ENCODE peak calls at places on chromosome 18, in ten cellular contexts. One of them, this sample, is unnamed.

GRCh38 chr18:63253428-63254372 is 65.9 kb downstream of the BCL2 start:
- DNase-seq in activated CD8-positive, alpha-beta memory T cell treated with anti-CD3 and anti-CD28 coated beads, Interleukin-2, amount 50 U/mL, for 48 hours: no peak
- DNase-seq in endothelial cell: no peak
- DNase-seq in iris pigment epithelial cell: peak
- DNase-seq in uterus: no peak
- DNase-seq in Ammon's horn: no peak
- DNase-seq in activated B cell treated with CpG ODN at 0.5 μM for 24 hours: no peak
- DNase-seq in stimulated activated CD8-positive, alpha-beta memory T cell treated with anti-CD3 and anti-CD28 coated beads, Interleukin-12 subunit alpha, Interleukin-12 subunit beta, amount 100 ng/mL, for 4 hours: no peak
- DNase-seq in GM03348: peak
- DNase-seq in KBM-7: peak
- DNase-seq in this sample: peak

GRCh38 chr18:79877163-79878091 is 74.0 kb downstream of the SLC66A2 start:
- DNase-seq in activated CD8-positive, alpha-beta memory T cell treated with anti-CD3 and anti-CD28 coated beads, Interleukin-2, amount 50 U/mL, for 48 hours: no peak
- DNase-seq in endothelial cell: no peak
- DNase-seq in iris pigment epithelial cell: no peak
- DNase-seq in uterus: no peak
- DNase-seq in Ammon's horn: no peak
- DNase-seq in activated B cell treated with CpG ODN at 0.5 μM for 24 hours: no peak
- DNase-seq in stimulated activated CD8-positive, alpha-beta memory T cell treated with anti-CD3 and anti-CD28 coated beads, Interleukin-12 subunit alpha, Interleukin-12 subunit beta, amount 100 ng/mL, for 4 hours: no peak
- DNase-seq in GM03348: no peak
- DNase-seq in KBM-7: no peak
- DNase-seq in this sample: no peak

GRCh38 chr18:23270999-23271680 is 135.9 kb downstream of the CABLES1 start:
- DNase-seq in activated CD8-positive, alpha-beta memory T cell treated with anti-CD3 and anti-CD28 coated beads, Interleukin-2, amount 50 U/mL, for 48 hours: no peak
- DNase-seq in endothelial cell: no peak
- DNase-seq in iris pigment epithelial cell: peak
- DNase-seq in uterus: no peak
- DNase-seq in Ammon's horn: no peak
- DNase-seq in activated B cell treated with CpG ODN at 0.5 μM for 24 hours: no peak
- DNase-seq in stimulated activated CD8-positive, alpha-beta memory T cell treated with anti-CD3 and anti-CD28 coated beads, Interleukin-12 subunit alpha, Interleukin-12 subunit beta, amount 100 ng/mL, for 4 hours: no peak
- DNase-seq in GM03348: peak
- DNase-seq in KBM-7: no peak
- DNase-seq in this sample: no peak

GRCh38 chr18:59005266-59005665 is 134.4 kb upstream of the SEC11C start:
- DNase-seq in activated CD8-positive, alpha-beta memory T cell treated with anti-CD3 and anti-CD28 coated beads, Interleukin-2, amount 50 U/mL, for 48 hours: no peak
- DNase-seq in endothelial cell: peak
- DNase-seq in iris pigment epithelial cell: peak
- DNase-seq in uterus: peak
- DNase-seq in Ammon's horn: no peak
- DNase-seq in activated B cell treated with CpG ODN at 0.5 μM for 24 hours: no peak
- DNase-seq in stimulated activated CD8-positive, alpha-beta memory T cell treated with anti-CD3 and anti-CD28 coated beads, Interleukin-12 subunit alpha, Interleukin-12 subunit beta, amount 100 ng/mL, for 4 hours: no peak
- DNase-seq in GM03348: peak
- DNase-seq in KBM-7: no peak
- DNase-seq in this sample: peak

GRCh38 chr18:6750411-6750810 is 20.9 kb downstream of the ARHGAP28 start:
- DNase-seq in activated CD8-positive, alpha-beta memory T cell treated with anti-CD3 and anti-CD28 coated beads, Interleukin-2, amount 50 U/mL, for 48 hours: no peak
- DNase-seq in endothelial cell: no peak
- DNase-seq in iris pigment epithelial cell: no peak
- DNase-seq in uterus: no peak
- DNase-seq in Ammon's horn: no peak
- DNase-seq in activated B cell treated with CpG ODN at 0.5 μM for 24 hours: no peak
- DNase-seq in stimulated activated CD8-positive, alpha-beta memory T cell treated with anti-CD3 and anti-CD28 coated beads, Interleukin-12 subunit alpha, Interleukin-12 subunit beta, amount 100 ng/mL, for 4 hours: no peak
- DNase-seq in GM03348: no peak
- DNase-seq in KBM-7: no peak
- DNase-seq in this sample: no peak

GRCh38 chr18:25349926-25350560 is 1.9 kb downstream of the ZNF521 start:
- DNase-seq in activated CD8-positive, alpha-beta memory T cell treated with anti-CD3 and anti-CD28 coated beads, Interleukin-2, amount 50 U/mL, for 48 hours: no peak
- DNase-seq in endothelial cell: peak
- DNase-seq in iris pigment epithelial cell: peak
- DNase-seq in uterus: peak
- DNase-seq in Ammon's horn: no peak
- DNase-seq in activated B cell treated with CpG ODN at 0.5 μM for 24 hours: no peak
- DNase-seq in stimulated activated CD8-positive, alpha-beta memory T cell treated with anti-CD3 and anti-CD28 coated beads, Interleukin-12 subunit alpha, Interleukin-12 subunit beta, amount 100 ng/mL, for 4 hours: no peak
- DNase-seq in GM03348: peak
- DNase-seq in KBM-7: peak
- DNase-seq in this sample: no peak

GRCh38 chr18:46310675-46311345 is 206.6 kb downstream of the HAUS1 start:
- DNase-seq in activated CD8-positive, alpha-beta memory T cell treated with anti-CD3 and anti-CD28 coated beads, Interleukin-2, amount 50 U/mL, for 48 hours: no peak
- DNase-seq in endothelial cell: no peak
- DNase-seq in iris pigment epithelial cell: no peak
- DNase-seq in uterus: no peak
- DNase-seq in Ammon's horn: no peak
- DNase-seq in activated B cell treated with CpG ODN at 0.5 μM for 24 hours: no peak
- DNase-seq in stimulated activated CD8-positive, alpha-beta memory T cell treated with anti-CD3 and anti-CD28 coated beads, Interleukin-12 subunit alpha, Interleukin-12 subunit beta, amount 100 ng/mL, for 4 hours: no peak
- DNase-seq in GM03348: no peak
- DNase-seq in KBM-7: no peak
- DNase-seq in this sample: no peak

GRCh38 chr18:11587432-11587831 is 22.0 kb upstream of the SLC35G4 start:
- DNase-seq in activated CD8-positive, alpha-beta memory T cell treated with anti-CD3 and anti-CD28 coated beads, Interleukin-2, amount 50 U/mL, for 48 hours: no peak
- DNase-seq in endothelial cell: no peak
- DNase-seq in iris pigment epithelial cell: no peak
- DNase-seq in uterus: no peak
- DNase-seq in Ammon's horn: no peak
- DNase-seq in activated B cell treated with CpG ODN at 0.5 μM for 24 hours: no peak
- DNase-seq in stimulated activated CD8-positive, alpha-beta memory T cell treated with anti-CD3 and anti-CD28 coated beads, Interleukin-12 subunit alpha, Interleukin-12 subunit beta, amount 100 ng/mL, for 4 hours: no peak
- DNase-seq in GM03348: no peak
- DNase-seq in KBM-7: no peak
- DNase-seq in this sample: no peak

GRCh38 chr18:54806526-54806925 is 21.8 kb upstream of the RAB27B start:
- DNase-seq in activated CD8-positive, alpha-beta memory T cell treated with anti-CD3 and anti-CD28 coated beads, Interleukin-2, amount 50 U/mL, for 48 hours: no peak
- DNase-seq in endothelial cell: no peak
- DNase-seq in iris pigment epithelial cell: peak
- DNase-seq in uterus: no peak
- DNase-seq in Ammon's horn: no peak
- DNase-seq in activated B cell treated with CpG ODN at 0.5 μM for 24 hours: no peak
- DNase-seq in stimulated activated CD8-positive, alpha-beta memory T cell treated with anti-CD3 and anti-CD28 coated beads, Interleukin-12 subunit alpha, Interleukin-12 subunit beta, amount 100 ng/mL, for 4 hours: no peak
- DNase-seq in GM03348: no peak
- DNase-seq in KBM-7: no peak
- DNase-seq in this sample: peak

GRCh38 chr18:56306793-56307192 is 331.6 kb downstream of the TXNL1 start:
- DNase-seq in activated CD8-positive, alpha-beta memory T cell treated with anti-CD3 and anti-CD28 coated beads, Interleukin-2, amount 50 U/mL, for 48 hours: no peak
- DNase-seq in endothelial cell: no peak
- DNase-seq in iris pigment epithelial cell: no peak
- DNase-seq in uterus: no peak
- DNase-seq in Ammon's horn: no peak
- DNase-seq in activated B cell treated with CpG ODN at 0.5 μM for 24 hours: no peak
- DNase-seq in stimulated activated CD8-positive, alpha-beta memory T cell treated with anti-CD3 and anti-CD28 coated beads, Interleukin-12 subunit alpha, Interleukin-12 subunit beta, amount 100 ng/mL, for 4 hours: no peak
- DNase-seq in GM03348: no peak
- DNase-seq in KBM-7: no peak
- DNase-seq in this sample: no peak